ENCODE peak calls at places on chromosomes 5 and 9, in five cellular contexts. One of them, this sample, is unnamed.

GRCh38 chr9:98774746-98775145 is 21.6 kb downstream of the ANKS6 start:
- DNase-seq in spleen: no peak
- DNase-seq in IMR-90: no peak
- DNase-seq in Panc1: no peak
- DNase-seq in transverse colon: no peak
- DNase-seq in this sample: no peak

GRCh38 chr5:149614034-149614907 is 33.0 kb downstream of the ARHGEF37 start:
- DNase-seq in transverse colon: no peak
- DNase-seq in IMR-90: no peak
- DNase-seq in Panc1: no peak
- DNase-seq in spleen: no peak
- DNase-seq in this sample: no peak

GRCh38 chr9:19381656-19382055 is 1.6 kb upstream of the RPS6 start:
- DNase-seq in Panc1: no peak
- DNase-seq in spleen: no peak
- DNase-seq in transverse colon: no peak
- DNase-seq in IMR-90: no peak
- DNase-seq in this sample: no peak

GRCh38 chr5:173781826-173782670 is 106.1 kb upstream of the CPEB4 start:
- DNase-seq in transverse colon: peak; percentile 73
- DNase-seq in spleen: peak; percentile 89
- DNase-seq in IMR-90: peak; percentile 94
- DNase-seq in Panc1: peak; percentile 42
- DNase-seq in this sample: peak; percentile 67

GRCh38 chr5:609088-609370 is 3.1 kb upstream of the CEP72 start:
- DNase-seq in IMR-90: no peak
- DNase-seq in Panc1: no peak
- DNase-seq in spleen: no peak
- DNase-seq in transverse colon: no peak
- DNase-seq in this sample: no peak

GRCh38 chr5:39948867-39949468 is 524.2 kb upstream of the DAB2 start:
- DNase-seq in transverse colon: peak; percentile 53
- DNase-seq in IMR-90: peak; percentile 76
- DNase-seq in spleen: no peak
- DNase-seq in Panc1: peak; percentile 73
- DNase-seq in this sample: peak; percentile 1

GRCh38 chr5:32239385-32239784 is 65.3 kb upstream of the GOLPH3 start:
- DNase-seq in IMR-90: no peak
- DNase-seq in Panc1: no peak
- DNase-seq in transverse colon: no peak
- DNase-seq in spleen: no peak
- DNase-seq in this sample: no peak

GRCh38 chr5:108561416-108562204 is 179.7 kb upstream of the FBXL17 start:
- DNase-seq in Panc1: no peak
- DNase-seq in spleen: no peak
- DNase-seq in transverse colon: no peak
- DNase-seq in IMR-90: peak; percentile 30
- DNase-seq in this sample: no peak

GRCh38 chr5:178581621-178582020 is 8.6 kb downstream of the COL23A1 start:
- DNase-seq in transverse colon: no peak
- DNase-seq in Panc1: no peak
- DNase-seq in spleen: no peak
- DNase-seq in IMR-90: no peak
- DNase-seq in this sample: no peak

GRCh38 chr5:16854351-16854750 is 81.7 kb downstream of the MYO10 start:
- DNase-seq in transverse colon: no peak
- DNase-seq in IMR-90: no peak
- DNase-seq in spleen: no peak
- DNase-seq in Panc1: no peak
- DNase-seq in this sample: no peak

GRCh38 chr5:16859346-16859745 is 76.7 kb downstream of the MYO10 start:
- DNase-seq in transverse colon: no peak
- DNase-seq in Panc1: no peak
- DNase-seq in spleen: no peak
- DNase-seq in IMR-90: no peak
- DNase-seq in this sample: no peak

GRCh38 chr5:16855475-16855874 is 80.6 kb downstream of the MYO10 start:
- DNase-seq in IMR-90: peak; percentile 38
- DNase-seq in spleen: no peak
- DNase-seq in transverse colon: no peak
- DNase-seq in Panc1: no peak
- DNase-seq in this sample: no peak

GRCh38 chr5:16857635-16858034 is 78.5 kb downstream of the MYO10 start:
- DNase-seq in IMR-90: no peak
- DNase-seq in transverse colon: no peak
- DNase-seq in spleen: no peak
- DNase-seq in Panc1: no peak
- DNase-seq in this sample: no peak

GRCh38 chr5:16856531-16856930 is 79.6 kb downstream of the MYO10 start:
- DNase-seq in transverse colon: no peak
- DNase-seq in Panc1: peak; percentile 39
- DNase-seq in spleen: no peak
- DNase-seq in IMR-90: peak; percentile 78
- DNase-seq in this sample: no peak
- H3K4me3 ChIP-seq in transverse colon: no peak overlapping the region
- H3K4me3 ChIP-seq in Panc1: no peak overlapping the region
- H3K4me3 ChIP-seq in spleen: no peak overlapping the region
- H3K4me3 ChIP-seq in IMR-90: no peak overlapping the region
- H3K4me3 ChIP-seq in this sample: no peak overlapping the region

DNA sequence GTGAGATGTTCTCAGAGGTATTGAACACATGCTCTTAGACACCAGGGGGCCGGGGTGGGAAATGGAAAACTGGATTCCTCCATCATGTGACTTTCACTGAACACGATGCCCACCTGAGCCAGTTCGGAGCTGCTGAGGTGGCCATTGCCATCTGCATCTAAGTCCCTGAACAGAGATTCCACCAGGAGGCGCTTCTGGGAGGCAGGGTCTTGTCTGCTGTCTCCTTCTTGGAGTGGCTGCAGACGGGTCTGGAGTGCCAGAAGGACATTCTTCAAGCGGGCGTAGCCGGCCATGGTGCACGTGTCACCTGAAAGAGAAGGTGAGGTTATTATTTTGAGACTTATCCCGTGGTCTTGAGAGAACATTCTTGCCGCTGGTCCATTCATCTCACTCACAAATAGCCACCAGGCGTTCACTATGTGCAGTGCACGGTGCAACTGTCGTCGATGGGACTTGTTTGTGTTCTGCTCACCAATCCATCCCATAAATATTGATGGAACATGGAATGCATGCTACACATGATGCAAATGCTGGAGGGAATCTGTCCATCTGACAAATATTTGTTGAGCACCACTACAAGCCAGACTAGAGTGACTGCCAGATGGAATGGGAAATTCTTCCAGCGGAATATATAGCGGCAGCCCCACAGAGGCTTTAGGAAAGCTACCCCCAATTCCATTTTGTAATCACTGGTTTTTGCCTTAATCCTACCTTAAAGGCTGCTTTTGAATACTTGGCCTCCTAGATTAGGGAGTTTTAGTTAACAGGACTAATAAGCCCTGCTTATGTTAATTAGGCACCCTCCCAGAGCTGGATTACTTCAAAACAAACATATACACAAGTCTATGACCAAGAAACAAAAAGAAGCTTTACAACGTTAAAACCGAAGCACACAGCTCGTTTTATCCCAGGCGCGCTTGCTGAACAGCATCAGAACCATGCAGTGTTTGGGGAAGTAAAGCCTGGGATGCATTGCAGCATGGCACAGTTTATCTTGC is 264.8 kb downstream of the HSPA4 start:
- DNase-seq in spleen: no peak
- DNase-seq in IMR-90: no peak
- DNase-seq in Panc1: no peak
- DNase-seq in transverse colon: no peak
- DNase-seq in this sample: no peak
- TF ChIP-seq CTCF in spleen: no peak
- TF ChIP-seq CTCF in IMR-90: peak; percentile 11
- TF ChIP-seq CTCF in Panc1: peak; percentile 63
- TF ChIP-seq CTCF in transverse colon: no peak
- TF ChIP-seq CTCF in this sample: peak; percentile 29

GRCh38 chr5:33465120-33465519 is 24.4 kb downstream of the TARS1 start:
- DNase-seq in IMR-90: no peak
- DNase-seq in transverse colon: no peak
- DNase-seq in Panc1: no peak
- DNase-seq in spleen: no peak
- DNase-seq in this sample: no peak

GRCh38 chr5:33462456-33462855 is 21.7 kb downstream of the TARS1 start:
- DNase-seq in spleen: no peak
- DNase-seq in transverse colon: no peak
- DNase-seq in Panc1: no peak
- DNase-seq in IMR-90: no peak
- DNase-seq in this sample: no peak

GRCh38 chr5:33457124-33457523 is 16.4 kb downstream of the TARS1 start:
- DNase-seq in transverse colon: no peak
- DNase-seq in Panc1: no peak
- DNase-seq in IMR-90: peak; percentile 9
- DNase-seq in spleen: no peak
- DNase-seq in this sample: peak; percentile 66

GRCh38 chr5:33457817-33458216 is 17.1 kb downstream of the TARS1 start:
- DNase-seq in IMR-90: no peak
- DNase-seq in transverse colon: no peak
- DNase-seq in spleen: no peak
- DNase-seq in Panc1: no peak
- DNase-seq in this sample: no peak

GRCh38 chr5:33460210-33460609 is 19.4 kb downstream of the TARS1 start:
- DNase-seq in transverse colon: no peak
- DNase-seq in IMR-90: no peak
- DNase-seq in spleen: no peak
- DNase-seq in Panc1: no peak
- DNase-seq in this sample: no peak
- H3K36me3 ChIP-seq in transverse colon: peaks cover 99% of the 10 kb centered on the region
- H3K36me3 ChIP-seq in IMR-90: peaks cover 67% of the 10 kb centered on the region
- H3K36me3 ChIP-seq in spleen: peaks cover 100% of the 10 kb centered on the region
- H3K36me3 ChIP-seq in Panc1: peaks cover 95% of the 10 kb centered on the region
- H3K36me3 ChIP-seq in this sample: peaks cover 20% of the 10 kb centered on the region

DNA sequence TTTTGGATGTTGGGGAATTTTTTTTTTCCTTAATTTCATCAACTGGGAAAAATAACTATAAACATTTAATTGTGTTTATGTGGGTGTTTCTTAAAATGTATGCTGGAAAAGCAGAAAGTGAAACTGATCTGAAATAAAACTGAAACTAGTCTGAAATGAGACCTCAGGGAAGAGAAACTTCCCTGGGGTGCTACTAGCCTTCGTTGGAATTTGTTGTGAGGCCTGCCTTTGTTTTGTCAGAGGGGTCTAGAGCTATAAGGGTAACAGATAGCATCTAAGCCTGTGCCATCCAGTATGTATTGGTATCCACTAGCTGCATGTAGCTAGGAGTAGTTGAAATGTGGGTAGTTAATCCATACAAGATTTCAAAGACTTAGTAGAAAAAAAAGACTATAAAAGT is 10.4 kb downstream of the ZNF618 start:
- DNase-seq in IMR-90: peak; percentile 23
- DNase-seq in spleen: no peak
- DNase-seq in transverse colon: no peak
- DNase-seq in Panc1: no peak
- DNase-seq in this sample: no peak
- H3K4me3 ChIP-seq in IMR-90: peak overlapping the region; percentile 38
- H3K4me3 ChIP-seq in spleen: peak overlapping the region; percentile 34
- H3K4me3 ChIP-seq in transverse colon: no peak overlapping the region
- H3K4me3 ChIP-seq in Panc1: no peak overlapping the region
- H3K4me3 ChIP-seq in this sample: peak overlapping the region; percentile 11

GRCh38 chr9:110327735-110328134 is 9.9 kb downstream of the TXNDC8 start:
- DNase-seq in transverse colon: no peak
- DNase-seq in Panc1: no peak
- DNase-seq in IMR-90: no peak
- DNase-seq in spleen: no peak
- DNase-seq in this sample: no peak

GRCh38 chr9:110329676-110330235 is 7.9 kb downstream of the TXNDC8 start:
- DNase-seq in Panc1: no peak
- DNase-seq in spleen: no peak
- DNase-seq in transverse colon: no peak
- DNase-seq in IMR-90: no peak
- DNase-seq in this sample: no peak

GRCh38 chr9:110328763-110329162 is 8.9 kb downstream of the TXNDC8 start:
- DNase-seq in Panc1: no peak
- DNase-seq in spleen: no peak
- DNase-seq in transverse colon: no peak
- DNase-seq in IMR-90: no peak
- DNase-seq in this sample: no peak

GRCh38 chr9:110332766-110333165 is 4.9 kb downstream of the TXNDC8 start:
- DNase-seq in Panc1: no peak
- DNase-seq in IMR-90: no peak
- DNase-seq in transverse colon: no peak
- DNase-seq in spleen: no peak
- DNase-seq in this sample: no peak

GRCh38 chr9:110330484-110331115 is 7.1 kb downstream of the TXNDC8 start:
- DNase-seq in IMR-90: no peak
- DNase-seq in spleen: no peak
- DNase-seq in transverse colon: no peak
- DNase-seq in Panc1: no peak
- DNase-seq in this sample: peak; percentile 46
- TF ChIP-seq CTCF in IMR-90: no peak
- TF ChIP-seq CTCF in spleen: no peak
- TF ChIP-seq CTCF in transverse colon: no peak
- TF ChIP-seq CTCF in Panc1: no peak
- TF ChIP-seq CTCF in this sample: no peak

DNA sequence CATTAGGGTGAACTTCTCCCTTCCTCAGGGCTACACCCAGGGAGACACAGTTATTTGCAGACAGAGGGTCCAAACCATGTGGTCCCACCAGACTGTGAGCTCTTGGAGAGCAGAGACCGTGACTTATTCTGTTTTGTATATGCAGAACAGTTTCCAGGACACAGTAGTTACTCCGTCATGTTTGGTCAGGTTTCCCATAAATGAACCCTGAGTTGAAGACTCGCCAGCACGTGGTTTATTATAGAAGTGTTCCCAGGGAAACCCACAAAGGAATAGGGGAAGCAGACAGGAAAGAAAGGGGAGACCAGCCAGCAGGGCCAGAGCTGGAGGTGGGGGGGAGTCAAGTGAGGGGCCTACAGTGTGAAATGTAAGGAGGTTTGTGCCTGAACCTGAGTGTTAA is 19.1 kb upstream of the WHRN start:
- DNase-seq in transverse colon: no peak
- DNase-seq in IMR-90: no peak
- DNase-seq in Panc1: no peak
- DNase-seq in spleen: no peak
- DNase-seq in this sample: no peak
- H3K36me3 ChIP-seq in transverse colon: no peaks in the 10 kb centered on the region
- H3K36me3 ChIP-seq in IMR-90: no peaks in the 10 kb centered on the region
- H3K36me3 ChIP-seq in Panc1: no peaks in the 10 kb centered on the region
- H3K36me3 ChIP-seq in spleen: no peaks in the 10 kb centered on the region
- H3K36me3 ChIP-seq in this sample: no peaks in the 10 kb centered on the region

GRCh38 chr5:175658299-175659145 is 651 bp downstream of the HRH2 start:
- DNase-seq in Panc1: no peak
- DNase-seq in IMR-90: no peak
- DNase-seq in transverse colon: no peak
- DNase-seq in spleen: peak; percentile 87
- DNase-seq in this sample: no peak
- H3K4me3 ChIP-seq in Panc1: no peak overlapping the region
- H3K4me3 ChIP-seq in IMR-90: no peak overlapping the region
- H3K4me3 ChIP-seq in transverse colon: no peak overlapping the region
- H3K4me3 ChIP-seq in spleen: peak overlapping the region; percentile 68
- H3K4me3 ChIP-seq in this sample: no peak overlapping the region

GRCh38 chr5:103487253-103487652 is 75.3 kb downstream of the NUDT12 start:
- DNase-seq in spleen: no peak
- DNase-seq in Panc1: no peak
- DNase-seq in transverse colon: no peak
- DNase-seq in IMR-90: peak; percentile 12
- DNase-seq in this sample: peak; percentile 71
- TF ChIP-seq CTCF in spleen: no peak
- TF ChIP-seq CTCF in Panc1: no peak
- TF ChIP-seq CTCF in transverse colon: no peak
- TF ChIP-seq CTCF in IMR-90: no peak
- TF ChIP-seq CTCF in this sample: peak; percentile 21